ENCODE peak calls at places on chromosomes 12 and 14, in six cellular contexts. J is mesendoderm, C is neuronal stem cell, X is H9, L is H1, V is IMR-90. Z is an unnamed sample.

GRCh38 chr12:8544295-8544694 is 3.6 kb upstream of the CLEC4E start:
- DNase-seq in J (peak), X (peak), V (peak), L (peak), C (peak), Z (peak)

GRCh38 chr14:52974406-52974805 is 23.6 kb upstream of the FERMT2 start:
- DNase-seq in X (no peak), C (no peak), V (peak), L (no peak), J (no peak), Z (peak)

GRCh38 chr12:52496590-52497071 is 3.6 kb upstream of the KRT6A start:
- DNase-seq in C (peak), V (peak), J (peak), L (no peak), X (peak), Z (peak)

GRCh38 chr14:91554535-91555332 is 44.6 kb upstream of the PPP4R3A start:
- DNase-seq in X (no peak), L (no peak), J (peak), C (no peak), V (no peak), Z (no peak)

GRCh38 chr14:100059433-100059781 is 5.8 kb upstream of the EVL start:
- DNase-seq in C (no peak), V (no peak), J (no peak), X (no peak), L (no peak), Z (no peak)

GRCh38 chr12:13241833-13242232 is 45.3 kb downstream of the EMP1 start:
- DNase-seq in L (no peak), V (peak), C (no peak), J (no peak), X (no peak), Z (peak)

GRCh38 chr12:61213646-61214045 is 1046.6 kb upstream of the USP15 start:
- DNase-seq in C (no peak), L (no peak), J (no peak), X (no peak), V (no peak), Z (no peak)

GRCh38 chr12:19382111-19382526 is 57.2 kb upstream of the AEBP2 start:
- DNase-seq in J (peak), V (peak), X (peak), C (no peak), L (peak), Z (peak)

GRCh38 chr12:64522316-64522715 is 70.4 kb downstream of the TBK1 start:
- DNase-seq in X (no peak), V (peak), L (no peak), J (no peak), C (no peak), Z (peak)

GRCh38 chr12:47270782-47271664 is 191.3 kb upstream of the AMIGO2 start:
- DNase-seq in V (peak), C (no peak), X (no peak), J (no peak), L (no peak), Z (peak)

GRCh38 chr12:64083285-64084210 is 138.5 kb downstream of the KICS2 start:
- DNase-seq in C (no peak), J (no peak), X (no peak), L (no peak), V (peak), Z (peak)

GRCh38 chr14:64755661-64756265 is 51.5 kb downstream of the PLEKHG3 start:
- DNase-seq in C (no peak), V (peak), X (no peak), L (no peak), J (no peak), Z (peak)

GRCh38 chr14:75303415-75303814 is 24.8 kb downstream of the FOS start:
- DNase-seq in X (peak), C (peak), L (no peak), V (peak), J (peak), Z (peak)

GRCh38 chr12:53236443-53237111 is 4.6 kb upstream of the RARG start:
- DNase-seq in L (no peak), X (peak), V (no peak), C (no peak), J (no peak), Z (no peak)

GRCh38 chr14:22291406-22291805 is 297.6 kb downstream of the DAD1 start:
- DNase-seq in L (no peak), V (peak), X (no peak), C (no peak), J (no peak), Z (no peak)

GRCh38 chr12:132056959-132057358 is 87.2 kb downstream of the DDX51 start:
- DNase-seq in C (no peak), J (no peak), X (no peak), L (no peak), V (no peak), Z (no peak)

GRCh38 chr12:132057691-132058090 is 86.4 kb downstream of the DDX51 start:
- DNase-seq in C (no peak), V (no peak), L (no peak), J (no peak), X (no peak), Z (no peak)

GRCh38 chr12:132055535-132056096 is 88.5 kb downstream of the DDX51 start:
- DNase-seq in X (no peak), L (no peak), V (no peak), C (no peak), J (no peak), Z (no peak)

GRCh38 chr12:132054983-132055382 is 89.1 kb downstream of the DDX51 start:
- DNase-seq in X (no peak), J (no peak), C (no peak), V (no peak), L (no peak), Z (no peak)

DNA sequence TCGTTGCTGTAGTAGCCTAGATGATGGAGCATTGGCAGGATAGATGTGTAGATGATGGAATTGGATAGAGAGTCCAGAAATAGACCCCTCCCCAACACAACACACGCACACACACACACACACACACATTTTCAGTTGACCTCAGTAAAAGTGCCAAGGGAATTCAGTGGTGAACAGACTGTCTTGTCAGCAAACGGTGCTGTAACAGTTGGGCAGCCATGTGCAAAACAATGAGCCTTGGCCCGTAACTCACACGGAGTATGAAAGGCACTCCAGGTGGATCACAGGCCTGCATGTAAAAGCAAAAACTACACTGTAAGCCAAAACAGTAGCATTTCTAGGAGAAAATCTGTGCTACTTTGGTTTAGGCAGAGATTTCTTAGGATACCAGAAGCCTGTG is 87.8 kb downstream of the DDX51 start:
- DNase-seq in X (no peak), L (no peak), V (no peak), J (no peak), C (no peak), Z (no peak)
- H3K4me2 ChIP-seq in X (no peak), L (no peak), V (no peak), J (no peak), C (no peak), Z (no peak)

DNA sequence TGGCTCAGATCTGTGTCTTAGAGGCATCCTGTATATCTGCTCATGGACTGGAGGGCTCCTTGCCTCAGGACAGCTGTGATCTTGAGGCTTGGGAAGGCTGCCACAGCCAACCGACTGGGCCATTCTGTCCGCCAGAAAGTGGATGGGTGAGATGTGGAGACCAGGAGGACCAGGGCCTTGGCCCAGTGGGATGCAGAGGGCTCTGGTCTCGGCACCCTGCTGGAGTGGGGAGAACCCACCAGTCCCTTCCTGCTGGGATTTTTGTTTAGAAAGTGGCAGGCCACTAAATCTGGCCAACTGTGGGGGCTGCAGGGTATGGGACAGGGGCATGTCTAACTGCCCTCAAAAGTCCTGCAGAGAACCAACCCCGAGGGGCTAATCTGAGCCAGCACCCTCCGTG is 148.6 kb downstream of the CALM1 start:
- DNase-seq in X (no peak), C (no peak), J (no peak), L (no peak), V (no peak), Z (no peak)
- H3K23ac ChIP-seq in X (no peak), C (no peak), J (no peak), L (no peak), V (no peak), Z (no peak)

GRCh38 chr12:105107176-105107496 is 395 bp upstream of the WASHC4 start:
- DNase-seq in L (no peak), V (peak), X (no peak), J (no peak), C (peak), Z (peak)
- H3K4me2 ChIP-seq in L (peak), V (peak), X (peak), J (peak), C (peak), Z (peak)

DNA sequence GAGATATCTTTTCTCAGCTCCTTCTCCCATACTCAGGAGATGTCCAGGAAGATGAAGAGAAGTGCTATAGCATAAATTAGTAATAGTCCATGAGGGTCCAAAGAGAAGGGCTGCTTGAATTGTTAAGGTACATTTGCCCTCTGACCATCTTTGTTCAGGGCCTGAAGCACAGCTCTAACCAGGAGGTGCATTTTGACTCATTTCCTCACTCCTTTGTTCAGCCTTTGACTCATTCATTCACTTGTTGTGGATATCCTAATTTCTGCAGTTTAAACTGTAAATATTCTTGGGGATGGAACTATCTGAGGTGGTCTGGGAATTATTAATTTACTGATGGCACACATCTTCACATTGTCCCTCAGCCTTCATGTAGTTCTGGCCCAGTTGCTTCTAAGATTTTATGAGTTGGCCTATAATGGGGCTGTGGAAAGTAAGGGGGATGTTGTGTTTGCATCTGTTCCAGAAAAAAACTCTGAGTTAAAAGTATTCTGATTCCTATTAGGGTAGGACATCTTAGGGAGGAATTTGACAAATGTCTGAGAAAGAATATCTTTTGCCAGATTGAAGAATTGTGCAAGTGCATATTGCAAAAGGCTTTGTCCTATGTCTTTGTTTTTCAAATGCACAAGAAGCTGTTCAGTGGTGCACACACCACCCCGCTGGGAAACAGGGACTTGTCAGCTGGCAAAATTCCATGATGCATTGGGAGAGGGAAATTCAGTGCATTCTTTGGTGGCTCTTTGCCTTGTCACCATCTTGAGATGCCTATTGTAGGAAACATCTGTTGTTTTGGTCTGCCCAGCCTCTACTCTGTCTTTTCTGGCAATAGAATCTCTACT is 22.1 kb downstream of the SMOC1 start:
- DNase-seq in X (no peak), C (no peak), V (peak), L (no peak), J (no peak), Z (no peak)
- H3K23ac ChIP-seq in X (no peak), C (no peak), V (no peak), L (no peak), J (no peak), Z (no peak)

GRCh38 chr12:93126069-93126474 is 197.0 kb upstream of the EEA1 start:
- DNase-seq in X (no peak), L (no peak), J (no peak), V (no peak), C (no peak), Z (no peak)
- H3K4me2 ChIP-seq in X (no peak), L (no peak), J (no peak), V (no peak), C (no peak), Z (no peak)

GRCh38 chr14:39366460-39367386 is 65.5 kb downstream of the FBXO33 start:
- DNase-seq in X (no peak), J (peak), L (no peak), V (no peak), C (no peak), Z (no peak)
- H3K23ac ChIP-seq in X (no peak), J (peak), L (no peak), V (no peak), C (no peak), Z (no peak)

GRCh38 chr14:55881577-55882241 is 236.5 kb upstream of the PELI2 start:
- DNase-seq in L (peak), C (no peak), X (peak), V (peak), J (peak), Z (peak)
- H3K4me2 ChIP-seq in L (peak), C (no peak), X (no peak), V (no peak), J (no peak), Z (no peak)

GRCh38 chr12:123512838-123513665 is 20.5 kb downstream of the RILPL1 start:
- DNase-seq in V (no peak), X (peak), C (no peak), J (no peak), L (no peak), Z (no peak)
- H3K23ac ChIP-seq in V (no peak), X (no peak), C (peak), J (no peak), L (peak), Z (no peak)

DNA sequence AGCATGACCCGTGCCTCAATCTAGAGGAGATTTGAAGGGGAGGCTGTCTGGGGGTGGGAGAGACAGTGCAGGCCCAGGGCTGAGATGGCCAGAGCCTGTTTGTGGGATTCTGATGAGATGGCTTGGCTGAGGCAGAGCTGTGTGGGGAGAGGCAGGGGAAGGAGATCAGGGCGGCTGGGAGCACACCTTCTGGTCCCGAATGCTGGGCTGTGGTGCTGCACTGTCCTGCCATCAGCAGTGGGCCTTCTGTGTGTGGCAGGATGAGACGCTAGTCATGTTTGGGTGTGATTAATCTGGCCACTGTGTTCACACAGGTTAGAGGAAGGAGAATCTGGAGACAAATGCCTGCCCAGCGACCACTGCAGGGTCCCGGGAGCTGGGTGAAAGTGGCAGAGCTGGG is 300.9 kb downstream of the CACNA1C start:
- DNase-seq in L (no peak), V (no peak), C (no peak), X (no peak), J (no peak), Z (no peak)
- H3K4me2 ChIP-seq in L (no peak), V (no peak), C (no peak), X (no peak), J (no peak), Z (no peak)

GRCh38 chr14:77498120-77498979 is at the start of gene ISM2:
- DNase-seq in C (peak), X (peak), J (peak), V (peak), L (no peak), Z (peak)
- H3K23ac ChIP-seq in C (peak), X (no peak), J (no peak), V (peak), L (no peak), Z (peak)